ENCODE peak calls at places on chromosomes 16 and 17, in seven cellular contexts. T is GM20000, C is left lung, S is left ventricle myocardium inferior, Q is Calu3, Z is uterus, P is upper lobe of right lung. U is an unnamed sample.

GRCh38 chr17:8711291-8711690 is 33.3 kb downstream of the CCDC42 start:
- DNase-seq in T (no peak), C (no peak), S (no peak), Q (no peak), Z (no peak), P (no peak), U (no peak)

GRCh38 chr16:84103678-84104077 is 13.1 kb downstream of the MBTPS1 start:
- DNase-seq in T (no peak), C (no peak), S (no peak), Q (no peak), Z (no peak), P (no peak), U (no peak)

GRCh38 chr17:77280304-77280910 is 139.6 kb downstream of the SEC14L1 start:
- DNase-seq in T (peak), C (no peak), S (peak), Q (peak), Z (no peak), P (peak), U (no peak)

GRCh38 chr16:59697746-59698145 is 963.6 kb upstream of the GOT2 start:
- DNase-seq in T (no peak), C (no peak), S (no peak), Q (no peak), Z (no peak), P (no peak), U (no peak)

GRCh38 chr16:80938035-80938927 is 68.4 kb downstream of the CMC2 start:
- DNase-seq in T (no peak), C (no peak), S (no peak), Q (no peak), Z (peak), P (no peak), U (no peak)

GRCh38 chr17:1965556-1966273 is 59.4 kb downstream of the RTN4RL1 start:
- DNase-seq in T (no peak), C (no peak), S (no peak), Q (no peak), Z (no peak), P (no peak), U (no peak)

GRCh38 chr16:81730090-81731051 is 48.7 kb upstream of the PLCG2 start:
- DNase-seq in T (peak), C (peak), S (peak), Q (peak), Z (peak), P (peak), U (peak)

GRCh38 chr17:29590261-29590978 is 972 bp upstream of the GIT1 start:
- DNase-seq in T (no peak), C (no peak), S (no peak), Q (no peak), Z (peak), P (peak), U (no peak)

GRCh38 chr17:28578246-28579195 is 1.8 kb upstream of the ALDOC start:
- DNase-seq in T (no peak), C (no peak), S (no peak), Q (no peak), Z (no peak), P (no peak), U (no peak)

GRCh38 chr16:5045499-5046115 is 11.9 kb upstream of the NAGPA start:
- DNase-seq in T (no peak), C (no peak), S (no peak), Q (no peak), Z (no peak), P (peak), U (no peak)

GRCh38 chr16:24163935-24164334 is 92.2 kb upstream of the CACNG3 start:
- DNase-seq in T (no peak), C (no peak), S (no peak), Q (no peak), Z (no peak), P (no peak), U (no peak)

GRCh38 chr16:83215417-83216001 is 588.7 kb downstream of the CDH13 start:
- DNase-seq in T (peak), C (no peak), S (no peak), Q (peak), Z (no peak), P (no peak), U (peak)

GRCh38 chr17:51005768-51006167 is 114.9 kb downstream of the SPAG9 start:
- DNase-seq in T (no peak), C (no peak), S (no peak), Q (no peak), Z (no peak), P (no peak), U (no peak)

GRCh38 chr16:51151435-51151950 is 423 bp upstream of the SALL1 start:
- DNase-seq in T (no peak), C (no peak), S (no peak), Q (no peak), Z (peak), P (no peak), U (no peak)

GRCh38 chr17:29929544-29930398 is at the start of gene SSH2:
- DNase-seq in T (peak), C (peak), S (peak), Q (peak), Z (peak), P (peak), U (peak)

GRCh38 chr17:49218941-49219913 is 8.7 kb downstream of the ABI3 start:
- DNase-seq in T (peak), C (peak), S (peak), Q (peak), Z (no peak), P (peak), U (peak)

GRCh38 chr17:57562231-57562630 is 182.9 kb downstream of the CCDC182 start:
- DNase-seq in T (no peak), C (peak), S (no peak), Q (no peak), Z (no peak), P (no peak), U (no peak)

GRCh38 chr17:79988163-79988971 is 47.3 kb downstream of the TBC1D16 start:
- DNase-seq in T (no peak), C (peak), S (no peak), Q (peak), Z (peak), P (no peak), U (no peak)

GRCh38 chr17:50407921-50408320 is 10.6 kb upstream of the LRRC59 start:
- DNase-seq in T (no peak), C (no peak), S (no peak), Q (no peak), Z (no peak), P (no peak), U (no peak)

GRCh38 chr16:14199624-14200023 is 128.5 kb downstream of the MRTFB start:
- DNase-seq in T (no peak), C (no peak), S (no peak), Q (no peak), Z (no peak), P (no peak), U (no peak)

GRCh38 chr16:17590711-17591654 is 120.2 kb upstream of the XYLT1 start:
- DNase-seq in T (no peak), C (no peak), S (no peak), Q (no peak), Z (no peak), P (no peak), U (no peak)

GRCh38 chr17:34993031-34993430 is 12.7 kb downstream of the LIG3 start:
- DNase-seq in T (no peak), C (no peak), S (no peak), Q (no peak), Z (no peak), P (no peak), U (no peak)

GRCh38 chr16:26765087-26765486 is 301.6 kb upstream of the C16orf82 start:
- DNase-seq in T (no peak), C (no peak), S (no peak), Q (peak), Z (no peak), P (no peak), U (no peak)

GRCh38 chr17:58387834-58388233 is 29.5 kb downstream of the RNF43 start:
- DNase-seq in T (no peak), C (no peak), S (no peak), Q (peak), Z (no peak), P (no peak), U (no peak)

DNA sequence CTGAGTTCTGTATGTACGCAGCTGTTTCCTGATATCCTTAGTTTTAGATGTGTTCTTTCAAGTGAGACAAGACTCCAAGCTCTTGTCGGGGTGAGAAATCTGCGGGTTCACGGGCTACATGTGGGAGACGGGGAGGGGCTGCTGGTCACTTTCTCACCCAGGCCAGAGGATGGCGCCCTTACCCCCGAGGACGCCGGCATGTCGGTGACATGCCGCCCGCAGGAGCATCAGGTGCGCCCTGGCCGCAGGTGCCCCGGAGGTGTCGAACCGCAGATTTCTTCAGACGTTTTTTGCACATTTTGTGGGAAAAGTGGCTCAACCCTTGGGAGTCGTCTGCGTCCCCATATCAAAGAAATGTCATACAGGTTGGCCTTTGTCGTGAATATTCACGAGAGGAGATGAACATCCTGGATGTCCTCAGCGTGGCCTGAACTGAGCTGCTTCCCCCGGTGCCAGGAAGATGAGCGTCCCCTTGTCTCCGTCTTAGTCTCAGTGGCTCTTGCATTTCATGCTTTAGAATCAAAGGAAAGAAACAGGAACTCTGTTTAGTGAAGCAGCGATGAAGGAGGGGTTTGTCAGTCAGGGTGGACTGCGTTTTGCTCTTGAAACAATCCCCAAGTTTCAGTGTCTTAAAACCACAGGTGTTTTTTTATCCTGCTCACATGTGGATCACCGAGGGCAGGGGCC is 75.3 kb upstream of the ZNF750 start:
- DNase-seq in T (peak), C (peak), S (no peak), Q (no peak), Z (no peak), P (no peak), U (no peak)
- TF ChIP-seq CTCF in T (no peak), C (no peak), S (no peak), Q (no peak), Z (no peak), P (no peak), U (no peak)

GRCh38 chr17:63785556-63785955 is 11.6 kb downstream of the DDX42 start:
- DNase-seq in T (no peak), C (no peak), S (no peak), Q (no peak), Z (no peak), P (no peak), U (no peak)
- TF ChIP-seq CTCF in T (no peak), C (no peak), S (no peak), Q (no peak), Z (no peak), P (no peak), U (no peak)

GRCh38 chr17:16446338-16446983 is 31.1 kb downstream of the TRPV2 start:
- DNase-seq in T (no peak), C (no peak), S (no peak), Q (no peak), Z (no peak), P (no peak), U (no peak)
- TF ChIP-seq CTCF in T (no peak), C (no peak), S (no peak), Q (no peak), Z (no peak), P (no peak), U (no peak)

DNA sequence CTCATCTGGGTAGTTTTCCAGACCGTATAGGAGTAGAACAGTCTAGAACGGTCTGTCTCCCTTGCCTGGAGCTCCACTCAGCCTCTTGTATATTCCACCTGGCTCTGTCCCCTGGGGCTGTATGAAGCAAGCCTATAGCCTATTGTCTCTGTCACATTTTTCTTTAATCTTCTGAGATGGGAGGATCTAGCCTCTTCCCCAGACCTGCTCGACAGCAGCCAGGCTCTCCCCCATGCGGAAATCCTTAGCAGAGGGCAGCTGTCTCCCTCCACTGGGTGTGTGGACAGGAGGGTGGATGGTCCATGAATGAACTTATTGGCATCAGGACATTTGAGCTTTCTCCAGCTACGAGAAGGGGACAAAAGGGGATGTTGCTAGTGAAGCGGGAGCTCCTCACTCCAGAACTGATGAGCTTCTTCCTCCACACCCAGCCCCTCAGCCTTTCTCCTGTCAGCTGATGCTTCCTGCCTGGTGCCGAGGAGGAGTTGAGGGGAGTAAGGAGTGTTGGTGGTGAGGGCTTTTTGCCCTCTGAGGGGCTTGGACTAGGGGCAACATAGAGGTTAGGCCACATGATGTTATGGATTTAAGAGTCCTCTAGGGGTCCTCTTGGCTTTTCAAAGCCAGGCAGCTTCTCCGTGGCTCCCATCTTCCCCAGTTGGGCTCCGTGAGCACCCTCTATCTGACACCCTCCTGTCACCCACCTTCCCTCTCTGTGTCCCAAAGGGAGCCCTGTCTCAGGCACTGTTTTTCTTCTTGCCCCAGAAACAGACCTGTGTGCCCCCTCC is 28.0 kb downstream of the ARHGAP23 start:
- DNase-seq in T (no peak), C (no peak), S (no peak), Q (no peak), Z (no peak), P (no peak), U (no peak)
- TF ChIP-seq CTCF in T (no peak), C (no peak), S (no peak), Q (peak), Z (no peak), P (peak), U (peak)

U was measured in GM13977.